ENCODE peak calls at places on chromosomes 13 and 19, in eight cellular contexts. R is heart right ventricle, I is nephron progenitor cell, P is suprapubic skin, G is BJ, V is tibial nerve, N is thoracic aorta, W is breast epithelium. C is an unnamed sample.

GRCh38 chr13:110628952-110629701 is 13.8 kb downstream of the NAXD start:
- DNase-seq in R (no peak), I (no peak), P (no peak), G (no peak), V (no peak), N (no peak), W (no peak), C (no peak)

GRCh38 chr19:18939922-18940775 is 868 bp downstream of the HOMER3 start:
- DNase-seq in R (peak), I (peak), P (no peak), G (no peak), V (no peak), N (no peak), W (no peak), C (peak)

GRCh38 chr13:64088491-64088890 is 2672.8 kb upstream of the PCDH20 start:
- DNase-seq in R (no peak), I (no peak), P (no peak), G (no peak), V (no peak), N (no peak), W (no peak), C (no peak)

GRCh38 chr19:11560404-11560988 is 1.5 kb upstream of the ELOF1 start:
- DNase-seq in R (peak), I (peak), P (no peak), G (no peak), V (no peak), N (no peak), W (no peak), C (no peak)

GRCh38 chr13:30608364-30608763 is 9.4 kb upstream of the USPL1 start:
- DNase-seq in R (peak), I (no peak), P (no peak), G (no peak), V (no peak), N (no peak), W (no peak), C (no peak)

GRCh38 chr19:46186717-46187101 is 38.7 kb downstream of the IGFL2 start:
- DNase-seq in R (no peak), I (no peak), P (no peak), G (no peak), V (no peak), N (no peak), W (no peak), C (no peak)

GRCh38 chr19:34260771-34261173 is 6.4 kb downstream of the GARRE1 start:
- DNase-seq in R (no peak), I (no peak), P (no peak), G (no peak), V (no peak), N (no peak), W (no peak), C (no peak)

GRCh38 chr19:43534811-43535761 is 2.1 kb downstream of the ZNF575 start:
- DNase-seq in R (peak), I (peak), P (no peak), G (no peak), V (peak), N (peak), W (peak), C (peak)

GRCh38 chr13:74920361-74920760 is 561.6 kb downstream of the TBC1D4 start:
- DNase-seq in R (no peak), I (no peak), P (no peak), G (no peak), V (no peak), N (no peak), W (no peak), C (no peak)

GRCh38 chr19:10076535-10076934 is 9.6 kb upstream of the SHFL start:
- DNase-seq in R (no peak), I (no peak), P (no peak), G (no peak), V (no peak), N (no peak), W (no peak), C (no peak)

GRCh38 chr13:59301166-59301551 is 862.6 kb downstream of the DIAPH3 start:
- DNase-seq in R (no peak), I (no peak), P (no peak), G (no peak), V (no peak), N (no peak), W (no peak), C (no peak)

GRCh38 chr19:6092329-6093286 is 17.7 kb downstream of the RFX2 start:
- DNase-seq in R (peak), I (peak), P (peak), G (peak), V (peak), N (peak), W (peak), C (peak)

GRCh38 chr13:98368019-98368418 is 190.9 kb upstream of the RNF113B start:
- DNase-seq in R (no peak), I (no peak), P (no peak), G (peak), V (no peak), N (no peak), W (no peak), C (no peak)

GRCh38 chr19:17370026-17370587 is 7.0 kb downstream of the PLVAP start:
- DNase-seq in R (no peak), I (no peak), P (no peak), G (no peak), V (no peak), N (no peak), W (no peak), C (no peak)

GRCh38 chr13:40402931-40403412 is 263.5 kb downstream of the FOXO1 start:
- DNase-seq in R (no peak), I (no peak), P (no peak), G (peak), V (no peak), N (no peak), W (no peak), C (no peak)

GRCh38 chr13:65594255-65594654 is 1635.9 kb downstream of the PCDH9 start:
- DNase-seq in R (no peak), I (no peak), P (no peak), G (no peak), V (no peak), N (no peak), W (no peak), C (no peak)

GRCh38 chr13:25192936-25193335 is 20.8 kb upstream of the AMER2 start:
- DNase-seq in R (no peak), I (no peak), P (peak), G (no peak), V (no peak), N (no peak), W (no peak), C (no peak)

GRCh38 chr19:54416695-54417491 is 1.6 kb downstream of the TTYH1 start:
- DNase-seq in R (no peak), I (no peak), P (no peak), G (no peak), V (no peak), N (no peak), W (no peak), C (no peak)

GRCh38 chr19:49488046-49488862 is 846 bp downstream of the RPL13A start:
- DNase-seq in R (no peak), I (no peak), P (no peak), G (no peak), V (no peak), N (no peak), W (no peak), C (no peak)

GRCh38 chr19:1244693-1245451 is 3.3 kb downstream of the ATP5F1D start:
- DNase-seq in R (peak), I (no peak), P (no peak), G (no peak), V (no peak), N (no peak), W (no peak), C (no peak)
- TF ChIP-seq CTCF in R (no peak), I (peak), P (no peak), G (no peak), V (no peak), N (no peak), W (no peak), C (peak)

DNA sequence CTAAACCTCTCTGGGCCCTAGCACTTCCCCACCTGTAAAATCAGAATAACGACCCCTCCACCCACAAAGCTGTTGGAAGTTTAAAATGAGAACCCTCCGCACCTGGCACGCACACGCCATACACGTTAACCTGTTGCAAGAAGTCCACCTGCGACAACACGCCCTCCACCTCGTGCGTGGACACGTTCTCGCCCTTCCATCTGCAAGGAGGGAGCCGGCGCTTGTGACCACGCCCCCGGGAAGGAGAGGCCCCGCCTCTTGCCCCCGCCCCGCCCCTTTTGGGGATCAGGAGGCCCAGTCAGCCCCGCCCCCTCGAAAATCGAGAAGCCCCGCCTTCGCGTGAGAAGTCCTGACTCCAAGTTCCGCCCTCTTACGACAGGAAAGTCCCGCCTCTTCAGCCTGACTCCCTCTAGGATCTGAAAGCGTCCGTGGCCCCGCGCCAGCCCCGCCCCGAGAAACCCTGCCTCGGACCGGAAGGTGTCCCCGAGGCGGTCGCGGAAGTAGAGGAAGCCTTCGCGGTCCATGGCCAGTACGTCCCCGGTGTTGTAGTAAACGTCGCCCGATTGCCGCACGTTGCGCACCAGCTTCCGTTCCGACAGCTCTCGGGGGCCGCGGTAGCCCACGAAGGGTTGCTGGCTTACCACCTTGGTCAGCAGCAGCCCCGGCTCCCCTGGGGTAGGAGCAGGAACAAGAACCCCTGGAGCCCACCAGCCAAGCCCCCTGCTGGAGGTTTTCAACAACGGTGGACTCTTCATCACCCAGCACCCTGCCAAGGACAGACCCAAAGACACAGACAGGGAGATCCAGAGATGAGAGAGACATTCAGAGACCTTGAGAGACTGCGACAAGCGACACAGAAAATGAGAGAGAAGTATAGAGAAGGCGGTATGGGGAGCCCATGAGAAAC is 12.5 kb downstream of the SLC27A5 start:
- DNase-seq in R (peak), I (peak), P (peak), G (peak), V (peak), N (peak), W (peak), C (peak)
- TF ChIP-seq CTCF in R (peak), I (peak), P (peak), G (peak), V (peak), N (peak), W (peak), C (peak)

GRCh38 chr19:40366697-40367561 is 18.4 kb downstream of the PLD3 start:
- DNase-seq in R (no peak), I (peak), P (no peak), G (no peak), V (no peak), N (no peak), W (no peak), C (peak)
- TF ChIP-seq CTCF in R (no peak), I (no peak), P (no peak), G (no peak), V (no peak), N (no peak), W (no peak), C (no peak)

DNA sequence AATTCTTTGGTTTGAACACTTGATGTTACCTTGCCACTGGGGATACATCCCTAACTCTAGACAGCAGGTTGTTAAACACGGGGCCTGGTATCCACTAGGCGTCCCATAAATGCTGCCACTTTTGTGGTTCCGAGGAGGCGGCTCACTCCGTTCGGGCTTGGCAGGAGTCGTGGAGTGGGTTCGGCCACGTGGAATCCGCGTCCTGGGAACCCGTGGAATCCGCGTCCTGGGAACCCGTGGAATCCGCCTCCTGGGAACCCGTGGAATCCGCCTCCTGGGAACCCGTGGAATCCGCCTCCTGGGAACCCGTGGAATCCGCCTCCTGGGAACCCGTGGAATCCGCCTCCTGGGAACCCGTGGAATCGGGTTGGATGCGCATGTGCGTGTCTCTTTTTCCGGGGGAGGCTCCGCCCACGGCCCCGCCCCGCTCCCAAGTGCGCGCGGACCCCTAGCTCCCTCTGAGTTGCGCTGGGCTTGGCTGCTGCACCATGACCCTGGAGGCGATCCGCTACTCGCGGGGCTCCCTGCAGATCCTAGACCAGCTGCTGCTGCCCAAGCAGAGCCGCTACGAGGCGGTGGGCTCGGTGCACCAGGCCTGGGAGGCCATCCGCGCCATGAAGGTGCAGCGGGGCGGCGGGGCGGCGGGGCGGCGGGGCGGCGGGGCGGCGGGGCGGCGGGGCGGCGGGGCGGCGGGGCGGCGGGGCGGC is at the start of gene MRI1:
- DNase-seq in R (peak), I (peak), P (peak), G (no peak), V (peak), N (peak), W (peak), C (no peak)
- TF ChIP-seq CTCF in R (no peak), I (no peak), P (no peak), G (no peak), V (no peak), N (no peak), W (no peak), C (no peak)

C was measured in mesothelial cell of epicardium.